ENCODE peak calls at places on chromosomes 4 and X, in five cellular contexts. One of them, this sample, is unnamed.

GRCh38 chrX:20594985-20595384 is 328.3 kb upstream of the RPS6KA3 start:
- DNase-seq in right cardiac atrium: no peak
- DNase-seq in tibial nerve: no peak
- DNase-seq in GM23248: peak
- DNase-seq in CD8-positive, alpha-beta memory T cell: no peak
- DNase-seq in this sample: no peak

GRCh38 chr4:172377486-172378140 is 564.4 kb downstream of the GALNTL6 start:
- DNase-seq in right cardiac atrium: peak
- DNase-seq in tibial nerve: no peak
- DNase-seq in GM23248: no peak
- DNase-seq in CD8-positive, alpha-beta memory T cell: no peak
- DNase-seq in this sample: no peak

GRCh38 chr4:48366611-48367010 is 25.3 kb downstream of the SLAIN2 start:
- DNase-seq in right cardiac atrium: no peak
- DNase-seq in tibial nerve: no peak
- DNase-seq in GM23248: no peak
- DNase-seq in CD8-positive, alpha-beta memory T cell: no peak
- DNase-seq in this sample: no peak

GRCh38 chr4:80202784-80203553 is 5.7 kb downstream of the PRDM8 start:
- DNase-seq in right cardiac atrium: peak
- DNase-seq in tibial nerve: no peak
- DNase-seq in GM23248: peak
- DNase-seq in CD8-positive, alpha-beta memory T cell: peak
- DNase-seq in this sample: no peak

GRCh38 chrX:30230395-30230794 is at the start of gene MAGEB3:
- DNase-seq in right cardiac atrium: no peak
- DNase-seq in tibial nerve: no peak
- DNase-seq in GM23248: no peak
- DNase-seq in CD8-positive, alpha-beta memory T cell: no peak
- DNase-seq in this sample: no peak

GRCh38 chr4:172845281-172845680 is 323.3 kb upstream of the GALNT7 start:
- DNase-seq in right cardiac atrium: no peak
- DNase-seq in tibial nerve: no peak
- DNase-seq in GM23248: no peak
- DNase-seq in CD8-positive, alpha-beta memory T cell: no peak
- DNase-seq in this sample: no peak

GRCh38 chrX:32455704-32456103 is 755.6 kb downstream of the DMD start:
- DNase-seq in right cardiac atrium: no peak
- DNase-seq in tibial nerve: no peak
- DNase-seq in GM23248: no peak
- DNase-seq in CD8-positive, alpha-beta memory T cell: no peak
- DNase-seq in this sample: no peak

GRCh38 chr4:118989098-118990080 is 100.7 kb downstream of the SYNPO2 start:
- DNase-seq in right cardiac atrium: no peak
- DNase-seq in tibial nerve: no peak
- DNase-seq in GM23248: peak
- DNase-seq in CD8-positive, alpha-beta memory T cell: no peak
- DNase-seq in this sample: no peak

GRCh38 chrX:86504297-86504696 is 356.0 kb downstream of the DACH2 start:
- DNase-seq in right cardiac atrium: no peak
- DNase-seq in tibial nerve: no peak
- DNase-seq in GM23248: no peak
- DNase-seq in CD8-positive, alpha-beta memory T cell: no peak
- DNase-seq in this sample: no peak

GRCh38 chrX:118839334-118839958 is 15.8 kb downstream of the ZCCHC12 start:
- DNase-seq in right cardiac atrium: peak
- DNase-seq in tibial nerve: peak
- DNase-seq in GM23248: peak
- DNase-seq in CD8-positive, alpha-beta memory T cell: peak
- DNase-seq in this sample: peak

GRCh38 chr4:128859887-128860774 is 50.6 kb downstream of the JADE1 start:
- DNase-seq in right cardiac atrium: no peak
- DNase-seq in tibial nerve: no peak
- DNase-seq in GM23248: peak
- DNase-seq in CD8-positive, alpha-beta memory T cell: no peak
- DNase-seq in this sample: no peak

GRCh38 chr4:95165926-95166524 is 382.7 kb downstream of the UNC5C start:
- DNase-seq in right cardiac atrium: no peak
- DNase-seq in tibial nerve: no peak
- DNase-seq in GM23248: peak
- DNase-seq in CD8-positive, alpha-beta memory T cell: peak
- DNase-seq in this sample: no peak

GRCh38 chr4:99965173-99965572 is 15.1 kb upstream of the H2AZ1 start:
- DNase-seq in right cardiac atrium: no peak
- DNase-seq in tibial nerve: no peak
- DNase-seq in GM23248: no peak
- DNase-seq in CD8-positive, alpha-beta memory T cell: no peak
- DNase-seq in this sample: no peak

GRCh38 chr4:177079327-177079726 is 230.3 kb upstream of the NEIL3 start:
- DNase-seq in right cardiac atrium: no peak
- DNase-seq in tibial nerve: no peak
- DNase-seq in GM23248: peak
- DNase-seq in CD8-positive, alpha-beta memory T cell: no peak
- DNase-seq in this sample: no peak

GRCh38 chr4:176805155-176805554 is 12.4 kb upstream of the VEGFC start:
- DNase-seq in right cardiac atrium: no peak
- DNase-seq in tibial nerve: no peak
- DNase-seq in GM23248: peak
- DNase-seq in CD8-positive, alpha-beta memory T cell: no peak
- DNase-seq in this sample: no peak

GRCh38 chr4:12458621-12459020 is 1025.5 kb downstream of the RAB28 start:
- DNase-seq in right cardiac atrium: no peak
- DNase-seq in tibial nerve: no peak
- DNase-seq in GM23248: no peak
- DNase-seq in CD8-positive, alpha-beta memory T cell: no peak
- DNase-seq in this sample: no peak

GRCh38 chr4:153402366-153402765 is 57.9 kb downstream of the MND1 start:
- DNase-seq in right cardiac atrium: no peak
- DNase-seq in tibial nerve: no peak
- DNase-seq in GM23248: peak
- DNase-seq in CD8-positive, alpha-beta memory T cell: no peak
- DNase-seq in this sample: no peak

GRCh38 chr4:100789991-100790390 is 272.2 kb upstream of the EMCN start:
- DNase-seq in right cardiac atrium: no peak
- DNase-seq in tibial nerve: no peak
- DNase-seq in GM23248: no peak
- DNase-seq in CD8-positive, alpha-beta memory T cell: no peak
- DNase-seq in this sample: no peak

GRCh38 chrX:132412208-132412607 is 76.6 kb downstream of the MBNL3 start:
- DNase-seq in right cardiac atrium: no peak
- DNase-seq in tibial nerve: no peak
- DNase-seq in GM23248: no peak
- DNase-seq in CD8-positive, alpha-beta memory T cell: no peak
- DNase-seq in this sample: no peak

GRCh38 chrX:128504496-128504895 is 452.3 kb upstream of the ACTRT1 start:
- DNase-seq in right cardiac atrium: no peak
- DNase-seq in tibial nerve: no peak
- DNase-seq in GM23248: no peak
- DNase-seq in CD8-positive, alpha-beta memory T cell: no peak
- DNase-seq in this sample: no peak

GRCh38 chr4:40704073-40704472 is 45.7 kb upstream of the NSUN7 start:
- DNase-seq in right cardiac atrium: no peak
- DNase-seq in tibial nerve: no peak
- DNase-seq in GM23248: no peak
- DNase-seq in CD8-positive, alpha-beta memory T cell: no peak
- DNase-seq in this sample: no peak

GRCh38 chrX:139199945-139200344 is 330.6 kb upstream of the F9 start:
- DNase-seq in right cardiac atrium: no peak
- DNase-seq in tibial nerve: no peak
- DNase-seq in GM23248: no peak
- DNase-seq in CD8-positive, alpha-beta memory T cell: no peak
- DNase-seq in this sample: no peak

GRCh38 chr4:115249808-115250207 is 136.4 kb upstream of the NDST4 start:
- DNase-seq in right cardiac atrium: no peak
- DNase-seq in tibial nerve: no peak
- DNase-seq in GM23248: no peak
- DNase-seq in CD8-positive, alpha-beta memory T cell: no peak
- DNase-seq in this sample: no peak

GRCh38 chrX:2801223-2801622 is 27.5 kb upstream of the GYG2 start:
- DNase-seq in right cardiac atrium: no peak
- DNase-seq in tibial nerve: no peak
- DNase-seq in GM23248: no peak
- DNase-seq in CD8-positive, alpha-beta memory T cell: no peak
- DNase-seq in this sample: no peak

GRCh38 chr4:165828928-165829327 is 44.1 kb upstream of the TLL1 start:
- DNase-seq in right cardiac atrium: no peak
- DNase-seq in tibial nerve: no peak
- DNase-seq in GM23248: no peak
- DNase-seq in CD8-positive, alpha-beta memory T cell: no peak
- DNase-seq in this sample: no peak

GRCh38 chrX:153588021-153588781 is 10.7 kb downstream of the CCNQ start:
- DNase-seq in right cardiac atrium: no peak
- DNase-seq in tibial nerve: no peak
- DNase-seq in GM23248: no peak
- DNase-seq in CD8-positive, alpha-beta memory T cell: no peak
- DNase-seq in this sample: no peak

GRCh38 chr4:7777871-7778523 is 161.7 kb downstream of the AFAP1 start:
- DNase-seq in right cardiac atrium: no peak
- DNase-seq in tibial nerve: no peak
- DNase-seq in GM23248: no peak
- DNase-seq in CD8-positive, alpha-beta memory T cell: no peak
- DNase-seq in this sample: no peak

GRCh38 chrX:30876367-30876766 is 12.7 kb downstream of the TAB3 start:
- DNase-seq in right cardiac atrium: no peak
- DNase-seq in tibial nerve: no peak
- DNase-seq in GM23248: no peak
- DNase-seq in CD8-positive, alpha-beta memory T cell: no peak
- DNase-seq in this sample: no peak

GRCh38 chrX:40809210-40809609 is 73.9 kb upstream of the MED14 start:
- DNase-seq in right cardiac atrium: no peak
- DNase-seq in tibial nerve: no peak
- DNase-seq in GM23248: peak
- DNase-seq in CD8-positive, alpha-beta memory T cell: no peak
- DNase-seq in this sample: no peak

GRCh38 chr4:44988011-44988410 is 261.7 kb upstream of the GNPDA2 start:
- DNase-seq in right cardiac atrium: no peak
- DNase-seq in tibial nerve: no peak
- DNase-seq in GM23248: no peak
- DNase-seq in CD8-positive, alpha-beta memory T cell: no peak
- DNase-seq in this sample: no peak

DNA sequence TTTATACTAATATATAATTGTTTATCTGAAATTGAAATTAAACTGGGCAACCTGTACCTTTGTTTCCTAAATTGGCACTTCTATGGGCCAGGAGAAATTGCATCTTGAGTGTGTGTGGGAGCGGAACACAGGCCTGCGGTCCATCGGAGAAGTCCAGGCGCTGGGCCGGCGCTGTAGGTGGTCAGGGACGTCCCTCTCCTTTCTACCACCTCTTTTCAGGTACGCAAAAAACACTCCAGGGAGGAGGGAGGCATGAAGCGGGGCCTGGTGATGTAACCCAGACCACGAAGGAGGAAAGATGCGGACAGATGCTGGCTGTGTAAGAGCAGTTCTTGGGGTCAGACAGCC is 691 bp downstream of the MGAT4D start:
- DNase-seq in right cardiac atrium: no peak
- DNase-seq in tibial nerve: no peak
- DNase-seq in GM23248: no peak
- DNase-seq in CD8-positive, alpha-beta memory T cell: no peak
- DNase-seq in this sample: no peak
- H3K4me3 ChIP-seq in right cardiac atrium: peak
- H3K4me3 ChIP-seq in tibial nerve: peak
- H3K4me3 ChIP-seq in GM23248: no peak
- H3K4me3 ChIP-seq in CD8-positive, alpha-beta memory T cell: no peak
- H3K4me3 ChIP-seq in this sample: no peak

DNA sequence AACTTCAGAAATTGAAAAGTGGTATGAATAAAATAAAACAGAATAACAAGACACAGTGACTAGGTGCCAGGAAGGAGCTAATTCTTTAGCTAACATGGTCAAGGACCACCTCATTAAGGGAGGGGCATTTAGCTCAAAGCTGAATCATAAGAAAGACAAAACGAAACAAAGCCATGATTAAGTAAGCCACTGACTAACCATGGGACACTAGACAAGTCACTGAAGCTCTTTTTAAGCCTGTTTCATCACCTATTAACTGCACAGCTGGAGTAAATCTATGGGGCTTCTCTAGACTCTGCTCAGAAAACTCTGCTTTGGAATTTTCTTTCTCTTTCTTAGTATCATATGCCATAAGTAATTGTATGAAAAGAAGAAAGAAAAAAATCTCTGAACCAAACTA is 49.8 kb upstream of the C1QTNF7 start:
- DNase-seq in right cardiac atrium: no peak
- DNase-seq in tibial nerve: no peak
- DNase-seq in GM23248: peak
- DNase-seq in CD8-positive, alpha-beta memory T cell: no peak
- DNase-seq in this sample: no peak
- H3K27ac ChIP-seq in right cardiac atrium: no peak
- H3K27ac ChIP-seq in tibial nerve: no peak
- H3K27ac ChIP-seq in GM23248: no peak
- H3K27ac ChIP-seq in CD8-positive, alpha-beta memory T cell: no peak
- H3K27ac ChIP-seq in this sample: no peak

DNA sequence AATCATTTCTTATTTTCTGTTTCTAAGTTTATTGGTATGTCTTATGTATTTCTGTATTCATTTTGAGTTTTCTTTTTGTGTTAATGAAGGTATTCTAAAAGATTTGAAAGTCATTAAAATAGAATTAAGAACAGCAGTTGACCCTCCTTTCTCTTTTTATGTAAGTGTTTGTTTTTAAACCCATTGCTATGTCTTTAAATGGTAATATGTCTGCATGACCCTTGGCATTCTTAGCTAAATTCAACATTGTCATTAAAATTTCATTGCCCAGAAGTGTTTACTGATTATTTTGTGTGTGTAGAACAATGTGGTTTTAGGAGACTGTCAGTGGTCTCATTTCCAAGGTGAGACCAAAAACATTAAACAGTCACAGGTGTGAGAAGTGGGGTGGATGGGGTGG is 197.8 kb downstream of the PCDH7 start:
- DNase-seq in right cardiac atrium: no peak
- DNase-seq in tibial nerve: no peak
- DNase-seq in GM23248: no peak
- DNase-seq in CD8-positive, alpha-beta memory T cell: no peak
- DNase-seq in this sample: no peak
- H3K4me3 ChIP-seq in right cardiac atrium: no peak
- H3K4me3 ChIP-seq in tibial nerve: no peak
- H3K4me3 ChIP-seq in GM23248: no peak
- H3K4me3 ChIP-seq in CD8-positive, alpha-beta memory T cell: no peak
- H3K4me3 ChIP-seq in this sample: no peak

DNA sequence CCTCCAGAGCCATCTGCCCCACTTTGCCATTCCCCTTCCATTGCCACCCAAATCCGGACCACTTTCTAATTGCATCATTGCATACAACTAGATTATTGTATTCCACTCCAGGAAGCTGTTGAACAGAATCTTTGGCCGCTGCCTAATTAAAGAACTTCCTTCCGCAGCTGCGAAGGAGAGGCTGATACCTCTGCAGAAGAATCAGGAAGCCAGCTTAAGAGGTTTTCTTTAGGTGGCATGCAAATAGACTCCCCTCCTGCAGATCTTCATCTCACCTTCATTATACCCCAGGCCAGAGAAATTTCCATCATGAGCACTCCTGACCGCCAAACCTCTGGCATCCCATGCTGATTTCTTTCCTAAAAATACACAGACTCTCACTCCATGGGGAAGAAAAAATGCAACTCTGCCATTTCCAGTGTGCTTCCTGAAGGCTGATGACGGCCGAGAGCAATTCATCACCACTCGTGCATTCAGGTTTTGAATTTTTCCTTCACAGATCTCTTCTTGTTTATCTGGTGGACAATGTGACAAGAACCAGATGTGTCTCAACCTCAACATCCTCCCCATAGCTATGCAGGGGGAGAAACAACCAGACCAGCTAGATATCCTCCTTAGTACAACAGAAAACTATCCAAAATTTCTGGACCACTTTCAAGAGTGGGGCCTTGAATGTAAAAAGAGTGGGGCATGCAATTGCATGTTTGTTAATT is 31.2 kb downstream of the LGI2 start:
- DNase-seq in right cardiac atrium: no peak
- DNase-seq in tibial nerve: no peak
- DNase-seq in GM23248: no peak
- DNase-seq in CD8-positive, alpha-beta memory T cell: no peak
- DNase-seq in this sample: no peak
- H3K27ac ChIP-seq in right cardiac atrium: no peak
- H3K27ac ChIP-seq in tibial nerve: no peak
- H3K27ac ChIP-seq in GM23248: no peak
- H3K27ac ChIP-seq in CD8-positive, alpha-beta memory T cell: no peak
- H3K27ac ChIP-seq in this sample: no peak